ENCODE peak calls at places on chromosomes 13 and 19, in five cellular contexts. One of them, this sample, is unnamed.

GRCh38 chr19:14494910-14495677 is 833 bp downstream of the GIPC1 start:
- DNase-seq in GDM1: no peak
- DNase-seq in B cell: peak
- DNase-seq in fibroblast of the conjunctiva: no peak
- DNase-seq in AG09309: no peak
- DNase-seq in this sample: no peak

GRCh38 chr13:30457306-30457891 is 8.3 kb downstream of the HMGB1 start:
- DNase-seq in B cell: no peak
- DNase-seq in fibroblast of the conjunctiva: no peak
- DNase-seq in AG09309: no peak
- DNase-seq in GDM1: no peak
- DNase-seq in this sample: no peak

GRCh38 chr13:70339738-70340137 is 231.5 kb upstream of the KLHL1 start:
- DNase-seq in AG09309: no peak
- DNase-seq in fibroblast of the conjunctiva: no peak
- DNase-seq in GDM1: no peak
- DNase-seq in B cell: no peak
- DNase-seq in this sample: no peak

GRCh38 chr19:43578787-43579186 is 3.2 kb downstream of the PINLYP start:
- DNase-seq in GDM1: no peak
- DNase-seq in B cell: no peak
- DNase-seq in AG09309: no peak
- DNase-seq in fibroblast of the conjunctiva: no peak
- DNase-seq in this sample: no peak

GRCh38 chr19:30755581-30755980 is 383.4 kb downstream of the ZNF536 start:
- DNase-seq in fibroblast of the conjunctiva: no peak
- DNase-seq in B cell: no peak
- DNase-seq in AG09309: no peak
- DNase-seq in GDM1: no peak
- DNase-seq in this sample: no peak

GRCh38 chr19:33895366-33895765 is 98.7 kb downstream of the KCTD15 start:
- DNase-seq in GDM1: no peak
- DNase-seq in B cell: no peak
- DNase-seq in AG09309: no peak
- DNase-seq in fibroblast of the conjunctiva: no peak
- DNase-seq in this sample: no peak

GRCh38 chr13:30668305-30668704 is 50.6 kb downstream of the USPL1 start:
- DNase-seq in GDM1: no peak
- DNase-seq in fibroblast of the conjunctiva: no peak
- DNase-seq in AG09309: no peak
- DNase-seq in B cell: no peak
- DNase-seq in this sample: no peak

GRCh38 chr19:39419003-39419402 is 6.5 kb downstream of the PLEKHG2 start:
- DNase-seq in B cell: no peak
- DNase-seq in fibroblast of the conjunctiva: no peak
- DNase-seq in AG09309: no peak
- DNase-seq in GDM1: no peak
- DNase-seq in this sample: no peak

GRCh38 chr13:111328111-111328802 is 7.8 kb downstream of the TEX29 start:
- DNase-seq in fibroblast of the conjunctiva: no peak
- DNase-seq in B cell: no peak
- DNase-seq in GDM1: no peak
- DNase-seq in AG09309: no peak
- DNase-seq in this sample: no peak

GRCh38 chr19:46951236-46951986 is 68.2 kb upstream of the NPAS1 start:
- DNase-seq in AG09309: no peak
- DNase-seq in fibroblast of the conjunctiva: no peak
- DNase-seq in GDM1: no peak
- DNase-seq in B cell: no peak
- DNase-seq in this sample: no peak

GRCh38 chr13:50514249-50514648 is 329.2 kb downstream of the DLEU7 start:
- DNase-seq in AG09309: no peak
- DNase-seq in fibroblast of the conjunctiva: no peak
- DNase-seq in GDM1: no peak
- DNase-seq in B cell: no peak
- DNase-seq in this sample: no peak

GRCh38 chr19:42879613-42880012 is at the start of gene PSG1:
- DNase-seq in AG09309: no peak
- DNase-seq in GDM1: no peak
- DNase-seq in fibroblast of the conjunctiva: no peak
- DNase-seq in B cell: no peak
- DNase-seq in this sample: no peak

GRCh38 chr19:11296264-11296663 is 304 bp downstream of the TSPAN16 start:
- DNase-seq in fibroblast of the conjunctiva: no peak
- DNase-seq in GDM1: no peak
- DNase-seq in B cell: no peak
- DNase-seq in AG09309: no peak
- DNase-seq in this sample: no peak